ENCODE peak calls at places on chromosomes 1 and 21, in eight cellular contexts. One of them, this sample, is unnamed.
A peak's percentile ranks its signal among the peaks of the same experiment; 100 is the strongest.

GRCh38 chr1:20574686-20575543 is 14.0 kb upstream of the CDA start:
- DNase-seq in T-helper 2 cell: no peak
- DNase-seq in H4: peak; percentile 74
- DNase-seq in PC-3: peak; percentile 87
- DNase-seq in ovary: peak; percentile 62
- DNase-seq in cardiac fibroblast: peak; percentile 77
- DNase-seq in GM23338: peak; percentile 95
- DNase-seq in stimulated activated CD4-positive, alpha-beta T cell treated with anti-CD3 and anti-CD28 coated beads, Interleukin-12 subunit alpha, Interleukin-12 subunit beta, amount 100 ng/mL, for 4 hours: peak; percentile 64
- DNase-seq in this sample: peak; percentile 75

GRCh38 chr1:159935719-159936283 is 9.6 kb downstream of the IGSF9 start:
- DNase-seq in H4: no peak
- DNase-seq in T-helper 2 cell: no peak
- DNase-seq in stimulated activated CD4-positive, alpha-beta T cell treated with anti-CD3 and anti-CD28 coated beads, Interleukin-12 subunit alpha, Interleukin-12 subunit beta, amount 100 ng/mL, for 4 hours: no peak
- DNase-seq in GM23338: no peak
- DNase-seq in PC-3: no peak
- DNase-seq in cardiac fibroblast: no peak
- DNase-seq in ovary: no peak
- DNase-seq in this sample: no peak

GRCh38 chr1:17834561-17835100 is 79.5 kb downstream of the ACTL8 start:
- DNase-seq in ovary: no peak
- DNase-seq in cardiac fibroblast: no peak
- DNase-seq in stimulated activated CD4-positive, alpha-beta T cell treated with anti-CD3 and anti-CD28 coated beads, Interleukin-12 subunit alpha, Interleukin-12 subunit beta, amount 100 ng/mL, for 4 hours: no peak
- DNase-seq in H4: no peak
- DNase-seq in T-helper 2 cell: no peak
- DNase-seq in GM23338: no peak
- DNase-seq in PC-3: no peak
- DNase-seq in this sample: no peak

GRCh38 chr1:231693361-231694080 is 66.9 kb downstream of the DISC1 start:
- DNase-seq in PC-3: no peak
- DNase-seq in cardiac fibroblast: no peak
- DNase-seq in GM23338: no peak
- DNase-seq in stimulated activated CD4-positive, alpha-beta T cell treated with anti-CD3 and anti-CD28 coated beads, Interleukin-12 subunit alpha, Interleukin-12 subunit beta, amount 100 ng/mL, for 4 hours: no peak
- DNase-seq in T-helper 2 cell: no peak
- DNase-seq in H4: no peak
- DNase-seq in ovary: no peak
- DNase-seq in this sample: no peak

GRCh38 chr1:7810395-7810794 is 26.3 kb downstream of the PER3 start:
- DNase-seq in GM23338: no peak
- DNase-seq in ovary: no peak
- DNase-seq in stimulated activated CD4-positive, alpha-beta T cell treated with anti-CD3 and anti-CD28 coated beads, Interleukin-12 subunit alpha, Interleukin-12 subunit beta, amount 100 ng/mL, for 4 hours: peak; percentile 8
- DNase-seq in H4: peak; percentile 37
- DNase-seq in PC-3: peak; percentile 93
- DNase-seq in cardiac fibroblast: peak; percentile 72
- DNase-seq in T-helper 2 cell: no peak
- DNase-seq in this sample: peak; percentile 97

GRCh38 chr1:36369061-36369470 is 16.7 kb downstream of the STK40 start:
- DNase-seq in GM23338: peak; percentile 95
- DNase-seq in stimulated activated CD4-positive, alpha-beta T cell treated with anti-CD3 and anti-CD28 coated beads, Interleukin-12 subunit alpha, Interleukin-12 subunit beta, amount 100 ng/mL, for 4 hours: peak; percentile 85
- DNase-seq in ovary: peak; percentile 84
- DNase-seq in PC-3: peak; percentile 87
- DNase-seq in cardiac fibroblast: peak; percentile 76
- DNase-seq in T-helper 2 cell: peak; percentile 59
- DNase-seq in H4: peak; percentile 48
- DNase-seq in this sample: peak; percentile 51

GRCh38 chr1:98468111-98468717 is 193.3 kb upstream of the SNX7 start:
- DNase-seq in H4: peak; percentile 49
- DNase-seq in T-helper 2 cell: peak; percentile 2
- DNase-seq in ovary: no peak
- DNase-seq in stimulated activated CD4-positive, alpha-beta T cell treated with anti-CD3 and anti-CD28 coated beads, Interleukin-12 subunit alpha, Interleukin-12 subunit beta, amount 100 ng/mL, for 4 hours: no peak
- DNase-seq in PC-3: peak; percentile 89
- DNase-seq in cardiac fibroblast: peak; percentile 82
- DNase-seq in GM23338: peak; percentile 57
- DNase-seq in this sample: peak; percentile 80

GRCh38 chr1:71587961-71588360 is 507.1 kb upstream of the ZRANB2 start:
- DNase-seq in ovary: no peak
- DNase-seq in PC-3: peak; percentile 47
- DNase-seq in cardiac fibroblast: peak; percentile 42
- DNase-seq in stimulated activated CD4-positive, alpha-beta T cell treated with anti-CD3 and anti-CD28 coated beads, Interleukin-12 subunit alpha, Interleukin-12 subunit beta, amount 100 ng/mL, for 4 hours: no peak
- DNase-seq in H4: peak; percentile 14
- DNase-seq in GM23338: peak; percentile 15
- DNase-seq in T-helper 2 cell: no peak
- DNase-seq in this sample: peak; percentile 5

GRCh38 chr21:38333290-38334272 is 76.8 kb downstream of the KCNJ15 start:
- DNase-seq in T-helper 2 cell: no peak
- DNase-seq in H4: peak; percentile 35
- DNase-seq in cardiac fibroblast: peak; percentile 56
- DNase-seq in stimulated activated CD4-positive, alpha-beta T cell treated with anti-CD3 and anti-CD28 coated beads, Interleukin-12 subunit alpha, Interleukin-12 subunit beta, amount 100 ng/mL, for 4 hours: no peak
- DNase-seq in PC-3: no peak
- DNase-seq in GM23338: peak; percentile 37
- DNase-seq in ovary: no peak
- DNase-seq in this sample: peak; percentile 46

GRCh38 chr1:156752843-156753486 is 1.5 kb upstream of the HDGF start:
- DNase-seq in stimulated activated CD4-positive, alpha-beta T cell treated with anti-CD3 and anti-CD28 coated beads, Interleukin-12 subunit alpha, Interleukin-12 subunit beta, amount 100 ng/mL, for 4 hours: no peak
- DNase-seq in GM23338: no peak
- DNase-seq in PC-3: no peak
- DNase-seq in ovary: peak; percentile 25
- DNase-seq in cardiac fibroblast: peak; percentile 52
- DNase-seq in T-helper 2 cell: no peak
- DNase-seq in H4: no peak
- DNase-seq in this sample: peak; percentile 70

GRCh38 chr1:214050513-214051401 is 63.0 kb downstream of the PROX1 start:
- DNase-seq in T-helper 2 cell: no peak
- DNase-seq in ovary: no peak
- DNase-seq in PC-3: no peak
- DNase-seq in GM23338: no peak
- DNase-seq in stimulated activated CD4-positive, alpha-beta T cell treated with anti-CD3 and anti-CD28 coated beads, Interleukin-12 subunit alpha, Interleukin-12 subunit beta, amount 100 ng/mL, for 4 hours: no peak
- DNase-seq in cardiac fibroblast: no peak
- DNase-seq in H4: no peak
- DNase-seq in this sample: no peak

GRCh38 chr1:230825061-230825803 is 43.1 kb downstream of the C1orf198 start:
- DNase-seq in ovary: no peak
- DNase-seq in T-helper 2 cell: no peak
- DNase-seq in H4: peak; percentile 58
- DNase-seq in PC-3: peak; percentile 88
- DNase-seq in stimulated activated CD4-positive, alpha-beta T cell treated with anti-CD3 and anti-CD28 coated beads, Interleukin-12 subunit alpha, Interleukin-12 subunit beta, amount 100 ng/mL, for 4 hours: no peak
- DNase-seq in cardiac fibroblast: peak; percentile 69
- DNase-seq in GM23338: no peak
- DNase-seq in this sample: peak; percentile 81

This sample was measured in iris pigment epithelial cell.